ENCODE peak calls at places on chromosomes 4 and X, in ten cellular contexts. P, Q, G, R, N, C, U, F, X and S are unnamed samples.

GRCh38 chrX:39577976-39578962 is 519.5 kb downstream of the BCOR start:
- DNase-seq in F (no peak), N (peak), U (no peak), P (peak), X (no peak), R (peak), G (peak), Q (no peak), C (no peak), S (no peak)

GRCh38 chrX:51759055-51759454 is 15.8 kb downstream of the GSPT2 start:
- DNase-seq in C (peak), R (no peak), U (no peak), X (no peak), P (no peak), F (no peak), N (no peak), Q (no peak), G (no peak), S (no peak)

GRCh38 chr4:105632599-105632998 is 75.9 kb downstream of the INTS12 start:
- DNase-seq in G (no peak), U (no peak), P (no peak), N (no peak), X (no peak), Q (no peak), F (no peak), C (no peak), R (no peak), S (no peak)

GRCh38 chr4:92303621-92304027 is at the start of gene GRID2:
- DNase-seq in R (no peak), C (peak), P (peak), Q (no peak), G (no peak), F (no peak), N (no peak), X (no peak), U (no peak), S (no peak)

GRCh38 chrX:74382613-74383012 is 38.7 kb upstream of the SLC16A2 start:
- DNase-seq in U (peak), N (peak), Q (peak), P (peak), G (peak), F (peak), X (peak), R (peak), C (peak), S (peak)

GRCh38 chr4:177064724-177065394 is 244.8 kb upstream of the NEIL3 start:
- DNase-seq in N (no peak), C (no peak), Q (no peak), P (no peak), R (no peak), G (no peak), F (no peak), X (no peak), U (no peak), S (no peak)

GRCh38 chr4:6419452-6420028 is 52.9 kb downstream of the PPP2R2C start:
- DNase-seq in F (no peak), U (no peak), N (no peak), G (no peak), X (no peak), Q (no peak), P (no peak), R (no peak), C (no peak), S (no peak)

GRCh38 chrX:135327299-135327698 is 18.0 kb downstream of the ETDC start:
- DNase-seq in C (no peak), U (no peak), N (no peak), F (peak), X (no peak), G (no peak), P (no peak), R (no peak), Q (no peak), S (no peak)

GRCh38 chr4:1015179-1015578 is 3.8 kb downstream of the FGFRL1 start:
- DNase-seq in Q (no peak), G (no peak), P (no peak), X (no peak), F (no peak), N (no peak), C (no peak), U (no peak), R (no peak), S (no peak)

GRCh38 chr4:168710353-168710946 is 213.6 kb downstream of the PALLD start:
- DNase-seq in Q (no peak), R (no peak), P (no peak), G (no peak), N (no peak), U (peak), C (no peak), X (peak), F (peak), S (no peak)

GRCh38 chr4:8637456-8637984 is 45.0 kb downstream of the CPZ start:
- DNase-seq in C (no peak), P (no peak), F (no peak), G (no peak), R (no peak), U (no peak), N (no peak), Q (no peak), X (no peak), S (no peak)

GRCh38 chr4:3789587-3789986 is 23.4 kb downstream of the ADRA2C start:
- DNase-seq in P (no peak), X (no peak), G (no peak), U (no peak), N (no peak), Q (no peak), F (no peak), R (no peak), C (no peak), S (no peak)

GRCh38 chr4:145804134-145804533 is 124.2 kb downstream of the C4orf51 start:
- DNase-seq in F (peak), G (no peak), N (no peak), R (no peak), Q (no peak), U (no peak), C (no peak), X (no peak), P (no peak), S (no peak)

GRCh38 chrX:131746491-131746968 is 202.7 kb downstream of the OR13H1 start:
- DNase-seq in F (peak), P (peak), C (peak), N (no peak), R (no peak), G (no peak), Q (no peak), X (peak), U (no peak), S (no peak)

GRCh38 chrX:2610246-2611170 is 80.6 kb upstream of the CD99 start:
- DNase-seq in C (no peak), N (no peak), F (no peak), P (no peak), U (no peak), R (no peak), X (no peak), Q (no peak), G (no peak), S (no peak)

GRCh38 chr4:16721618-16722291 is 176.7 kb downstream of the LDB2 start:
- DNase-seq in F (peak), U (no peak), X (no peak), Q (no peak), G (no peak), N (no peak), P (no peak), C (no peak), R (no peak), S (no peak)

GRCh38 chr4:5908836-5909235 is 15.9 kb upstream of the CRMP1 start:
- DNase-seq in Q (no peak), G (no peak), P (no peak), U (no peak), N (no peak), R (no peak), F (no peak), C (no peak), X (no peak), S (no peak)

GRCh38 chr4:56186808-56187523 is 200.3 kb downstream of the AASDH start:
- DNase-seq in G (no peak), P (no peak), U (no peak), N (no peak), C (no peak), R (no peak), F (no peak), Q (no peak), X (no peak), S (no peak)